ENCODE peak calls at places on chromosome 1, in four cellular contexts. X is CD8-positive, alpha-beta memory T cell; M is mesendoderm; L is right lobe of liver. Z is an unnamed sample. For H3K36me3, the result is how much of the 10 kb centered on the place peaks cover.

GRCh38 chr1:225447001-225447615 is 19.3 kb upstream of the LBR start:
- DNase-seq in M (no peak), L (no peak), X (no peak), Z (no peak)

GRCh38 chr1:116821763-116822162 is 67.5 kb downstream of the CD2 start:
- DNase-seq in L (no peak), X (no peak), M (no peak), Z (no peak)

GRCh38 chr1:248627971-248628844 is 6.7 kb downstream of the OR2T11 start:
- DNase-seq in M (no peak), L (no peak), X (no peak), Z (no peak)

GRCh38 chr1:174726167-174726879 is 273.4 kb upstream of the CACYBP start:
- DNase-seq in L (no peak), X (no peak), M (peak), Z (no peak)

GRCh38 chr1:201218409-201218808 is 27.8 kb downstream of the IGFN1 start:
- DNase-seq in X (no peak), L (no peak), M (no peak), Z (no peak)

GRCh38 chr1:69513621-69514020 is 54.1 kb upstream of the LRRC7 start:
- DNase-seq in L (no peak), X (no peak), M (no peak), Z (no peak)

GRCh38 chr1:90707363-90707710 is 9.8 kb downstream of the BARHL2 start:
- DNase-seq in M (peak), L (no peak), X (no peak), Z (peak)

GRCh38 chr1:151715726-151716404 is 738 bp downstream of the CELF3 start:
- DNase-seq in M (peak), L (no peak), X (no peak), Z (peak)

GRCh38 chr1:152398812-152399698 is 15.0 kb downstream of the CRNN start:
- DNase-seq in L (no peak), X (no peak), M (peak), Z (no peak)

GRCh38 chr1:187129132-187129531 is 300.4 kb downstream of the PLA2G4A start:
- DNase-seq in L (no peak), M (no peak), X (no peak), Z (no peak)

GRCh38 chr1:235710665-235711064 is 61.1 kb upstream of the GNG4 start:
- DNase-seq in M (no peak), L (no peak), X (no peak), Z (no peak)

GRCh38 chr1:231590453-231591198 is 36.0 kb upstream of the DISC1 start:
- DNase-seq in X (no peak), M (peak), L (peak), Z (peak)

DNA sequence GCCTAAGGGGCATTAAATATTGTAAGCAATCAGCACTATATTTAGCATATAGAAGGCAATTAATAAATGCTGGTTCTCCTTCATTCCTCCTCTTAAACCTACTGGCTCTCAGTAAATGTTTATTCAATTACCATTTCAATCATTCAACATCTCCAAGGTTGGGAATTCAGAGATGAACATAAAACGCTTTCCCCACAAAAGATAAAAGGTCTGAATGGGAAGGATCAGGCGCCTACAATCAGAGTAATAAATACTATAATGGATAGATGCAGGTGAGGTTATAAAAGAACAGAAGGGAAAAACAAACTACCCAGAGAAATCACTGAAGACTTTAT is 407 bp upstream of the KTI12 start:
- DNase-seq in X (no peak), L (no peak), M (no peak), Z (no peak)
- H3K4me3 ChIP-seq in X (peak), L (peak), M (no peak), Z (no peak)

GRCh38 chr1:54604051-54604450 is 19.3 kb downstream of the FAM151A start:
- DNase-seq in M (no peak), X (no peak), L (no peak), Z (no peak)

GRCh38 chr1:54600947-54601725 is 22.2 kb downstream of the FAM151A start:
- DNase-seq in M (no peak), L (no peak), X (no peak), Z (no peak)

GRCh38 chr1:54603241-54603640 is 20.1 kb downstream of the FAM151A start:
- DNase-seq in L (no peak), M (no peak), X (no peak), Z (no peak)

GRCh38 chr1:54601730-54602129 is 21.6 kb downstream of the FAM151A start:
- DNase-seq in X (no peak), M (no peak), L (no peak), Z (peak)

GRCh38 chr1:54602559-54602958 is 20.8 kb downstream of the FAM151A start:
- DNase-seq in X (no peak), L (no peak), M (no peak), Z (no peak)
- H3K36me3 ChIP-seq in X (under half), L (under half), M (under half), Z (under half)

GRCh38 chr1:209583408-209583807 is at the start of gene CAMK1G:
- DNase-seq in X (no peak), M (peak), L (no peak), Z (peak)
- H3K4me3 ChIP-seq in X (no peak), M (no peak), L (no peak), Z (peak)

DNA sequence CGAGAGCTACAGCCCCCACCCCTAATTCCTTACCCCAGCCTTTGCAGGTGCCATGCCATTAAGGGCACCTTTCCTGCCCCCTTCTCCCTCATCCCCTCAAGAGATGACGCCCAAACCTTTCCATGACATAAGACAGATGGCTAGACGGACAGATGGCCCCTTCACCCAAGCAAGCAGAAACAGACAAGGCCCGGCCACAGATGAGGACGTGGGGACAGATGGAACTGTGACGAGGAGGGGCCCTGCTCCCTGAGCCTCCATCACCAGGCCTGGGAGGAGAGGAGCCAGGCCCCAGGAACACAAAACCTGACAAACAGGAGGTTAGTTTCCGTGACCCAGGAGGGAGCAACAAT is 24.7 kb upstream of the PEF1 start:
- DNase-seq in L (no peak), M (no peak), X (no peak), Z (no peak)
- H3K36me3 ChIP-seq in L (under half), M (under half), X (under half), Z (under half)

GRCh38 chr1:192950926-192951325 is 108.2 kb downstream of the UCHL5 start:
- DNase-seq in X (no peak), L (no peak), M (no peak), Z (no peak)

GRCh38 chr1:192954705-192955265 is 104.4 kb downstream of the UCHL5 start:
- DNase-seq in L (no peak), M (peak), X (no peak), Z (no peak)

GRCh38 chr1:192949783-192950182 is 109.4 kb downstream of the UCHL5 start:
- DNase-seq in L (no peak), M (peak), X (no peak), Z (no peak)

GRCh38 chr1:192952646-192953045 is 106.5 kb downstream of the UCHL5 start:
- DNase-seq in X (no peak), M (no peak), L (no peak), Z (no peak)

DNA sequence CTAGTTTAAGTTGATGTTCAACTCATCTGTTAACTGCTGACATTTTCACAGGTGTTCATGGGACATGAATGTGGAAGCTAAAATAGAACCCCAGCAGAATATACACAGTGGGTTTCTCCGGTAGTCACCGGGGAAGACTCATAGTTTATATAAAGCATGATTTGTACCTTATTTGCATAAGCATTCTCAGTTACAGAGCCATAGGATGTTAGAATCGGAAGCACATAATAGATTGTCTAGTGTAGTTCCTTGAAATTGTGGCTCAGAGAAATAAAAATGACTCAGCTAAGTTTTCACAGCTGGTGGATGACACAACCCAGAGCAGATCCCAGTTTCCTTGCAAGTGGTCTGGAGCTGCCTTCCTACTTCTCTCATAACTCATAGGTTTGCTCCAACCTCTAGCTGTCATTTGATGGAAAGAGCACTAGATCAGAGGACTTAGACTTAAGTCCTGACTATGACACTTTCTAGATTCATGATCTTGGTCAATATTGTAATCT is 107.1 kb downstream of the UCHL5 start:
- DNase-seq in L (no peak), X (no peak), M (no peak), Z (no peak)
- H3K4me3 ChIP-seq in L (no peak), X (no peak), M (no peak), Z (no peak)

GRCh38 chr1:5873556-5873955 is 118.7 kb downstream of the NPHP4 start:
- DNase-seq in L (no peak), M (no peak), X (no peak), Z (no peak)
- H3K36me3 ChIP-seq in L (under half), M (under half), X (under half), Z (under half)

Z was measured in H7.